ENCODE peak calls at places on chromosomes 4 and X, in nine cellular contexts. One of them, this sample, is unnamed.

GRCh38 chr4:186651624-186652023 is 72.0 kb downstream of the FAT1 start:
- DNase-seq in esophagus squamous epithelium: no peak
- DNase-seq in esophagus muscularis mucosa: no peak
- DNase-seq in AG09309: no peak
- DNase-seq in retinal pigment epithelial cell: peak; percentile 94
- DNase-seq in cardiac fibroblast: peak; percentile 41
- DNase-seq in HFF-Myc: no peak
- DNase-seq in CD8-positive, alpha-beta T cell: no peak
- DNase-seq in adrenal gland: peak; percentile 32
- DNase-seq in this sample: no peak

GRCh38 chr4:180539284-180539683 is 1703.9 kb upstream of the TENM3 start:
- DNase-seq in esophagus muscularis mucosa: no peak
- DNase-seq in cardiac fibroblast: no peak
- DNase-seq in retinal pigment epithelial cell: no peak
- DNase-seq in CD8-positive, alpha-beta T cell: no peak
- DNase-seq in HFF-Myc: no peak
- DNase-seq in adrenal gland: no peak
- DNase-seq in esophagus squamous epithelium: no peak
- DNase-seq in AG09309: no peak
- DNase-seq in this sample: no peak

GRCh38 chr4:133585323-133585722 is 436.2 kb downstream of the PCDH10 start:
- DNase-seq in adrenal gland: no peak
- DNase-seq in esophagus squamous epithelium: no peak
- DNase-seq in HFF-Myc: no peak
- DNase-seq in AG09309: no peak
- DNase-seq in CD8-positive, alpha-beta T cell: no peak
- DNase-seq in cardiac fibroblast: no peak
- DNase-seq in esophagus muscularis mucosa: no peak
- DNase-seq in retinal pigment epithelial cell: no peak
- DNase-seq in this sample: no peak

GRCh38 chrX:2931155-2931554 is 2.0 kb upstream of the ARSD start:
- DNase-seq in HFF-Myc: no peak
- DNase-seq in AG09309: no peak
- DNase-seq in esophagus muscularis mucosa: no peak
- DNase-seq in retinal pigment epithelial cell: no peak
- DNase-seq in cardiac fibroblast: no peak
- DNase-seq in CD8-positive, alpha-beta T cell: no peak
- DNase-seq in adrenal gland: no peak
- DNase-seq in esophagus squamous epithelium: no peak
- DNase-seq in this sample: no peak

GRCh38 chrX:124504106-124504983 is 158.0 kb downstream of the SH2D1A start:
- DNase-seq in cardiac fibroblast: no peak
- DNase-seq in CD8-positive, alpha-beta T cell: no peak
- DNase-seq in esophagus muscularis mucosa: no peak
- DNase-seq in HFF-Myc: no peak
- DNase-seq in esophagus squamous epithelium: no peak
- DNase-seq in retinal pigment epithelial cell: no peak
- DNase-seq in adrenal gland: no peak
- DNase-seq in AG09309: no peak
- DNase-seq in this sample: peak; percentile 29

GRCh38 chrX:154366666-154367055 is 7.8 kb downstream of the FLNA start:
- DNase-seq in cardiac fibroblast: no peak
- DNase-seq in HFF-Myc: no peak
- DNase-seq in esophagus muscularis mucosa: no peak
- DNase-seq in esophagus squamous epithelium: no peak
- DNase-seq in adrenal gland: no peak
- DNase-seq in AG09309: no peak
- DNase-seq in CD8-positive, alpha-beta T cell: no peak
- DNase-seq in retinal pigment epithelial cell: no peak
- DNase-seq in this sample: no peak

GRCh38 chr4:153467154-153467896 is 1.2 kb downstream of the TMEM131L start:
- DNase-seq in adrenal gland: peak; percentile 41
- DNase-seq in HFF-Myc: no peak
- DNase-seq in cardiac fibroblast: no peak
- DNase-seq in esophagus muscularis mucosa: no peak
- DNase-seq in AG09309: no peak
- DNase-seq in CD8-positive, alpha-beta T cell: no peak
- DNase-seq in retinal pigment epithelial cell: no peak
- DNase-seq in esophagus squamous epithelium: peak; percentile 36
- DNase-seq in this sample: no peak

GRCh38 chr4:48483006-48483776 is at the start of gene SLC10A4:
- DNase-seq in retinal pigment epithelial cell: no peak
- DNase-seq in cardiac fibroblast: no peak
- DNase-seq in AG09309: no peak
- DNase-seq in esophagus squamous epithelium: no peak
- DNase-seq in HFF-Myc: no peak
- DNase-seq in esophagus muscularis mucosa: no peak
- DNase-seq in CD8-positive, alpha-beta T cell: no peak
- DNase-seq in adrenal gland: no peak
- DNase-seq in this sample: no peak

GRCh38 chr4:120922390-120923200 is at the start of gene PRDM5:
- DNase-seq in AG09309: no peak
- DNase-seq in retinal pigment epithelial cell: peak; percentile 13
- DNase-seq in CD8-positive, alpha-beta T cell: no peak
- DNase-seq in adrenal gland: peak; percentile 63
- DNase-seq in esophagus muscularis mucosa: no peak
- DNase-seq in HFF-Myc: no peak
- DNase-seq in cardiac fibroblast: peak; percentile 69
- DNase-seq in esophagus squamous epithelium: no peak
- DNase-seq in this sample: no peak

GRCh38 chrX:130025256-130025655 is 42.8 kb downstream of the BCORL1 start:
- DNase-seq in adrenal gland: no peak
- DNase-seq in esophagus muscularis mucosa: no peak
- DNase-seq in retinal pigment epithelial cell: no peak
- DNase-seq in HFF-Myc: no peak
- DNase-seq in CD8-positive, alpha-beta T cell: no peak
- DNase-seq in AG09309: no peak
- DNase-seq in cardiac fibroblast: no peak
- DNase-seq in esophagus squamous epithelium: no peak
- DNase-seq in this sample: no peak

GRCh38 chr4:44725166-44725565 is 1.2 kb downstream of the GNPDA2 start:
- DNase-seq in adrenal gland: no peak
- DNase-seq in HFF-Myc: no peak
- DNase-seq in cardiac fibroblast: peak; percentile 5
- DNase-seq in CD8-positive, alpha-beta T cell: no peak
- DNase-seq in esophagus muscularis mucosa: no peak
- DNase-seq in AG09309: no peak
- DNase-seq in esophagus squamous epithelium: no peak
- DNase-seq in retinal pigment epithelial cell: no peak
- DNase-seq in this sample: no peak

GRCh38 chr4:24369630-24370029 is 214.7 kb downstream of the DHX15 start:
- DNase-seq in HFF-Myc: no peak
- DNase-seq in adrenal gland: no peak
- DNase-seq in esophagus muscularis mucosa: no peak
- DNase-seq in esophagus squamous epithelium: no peak
- DNase-seq in retinal pigment epithelial cell: no peak
- DNase-seq in AG09309: no peak
- DNase-seq in CD8-positive, alpha-beta T cell: no peak
- DNase-seq in cardiac fibroblast: no peak
- DNase-seq in this sample: no peak

DNA sequence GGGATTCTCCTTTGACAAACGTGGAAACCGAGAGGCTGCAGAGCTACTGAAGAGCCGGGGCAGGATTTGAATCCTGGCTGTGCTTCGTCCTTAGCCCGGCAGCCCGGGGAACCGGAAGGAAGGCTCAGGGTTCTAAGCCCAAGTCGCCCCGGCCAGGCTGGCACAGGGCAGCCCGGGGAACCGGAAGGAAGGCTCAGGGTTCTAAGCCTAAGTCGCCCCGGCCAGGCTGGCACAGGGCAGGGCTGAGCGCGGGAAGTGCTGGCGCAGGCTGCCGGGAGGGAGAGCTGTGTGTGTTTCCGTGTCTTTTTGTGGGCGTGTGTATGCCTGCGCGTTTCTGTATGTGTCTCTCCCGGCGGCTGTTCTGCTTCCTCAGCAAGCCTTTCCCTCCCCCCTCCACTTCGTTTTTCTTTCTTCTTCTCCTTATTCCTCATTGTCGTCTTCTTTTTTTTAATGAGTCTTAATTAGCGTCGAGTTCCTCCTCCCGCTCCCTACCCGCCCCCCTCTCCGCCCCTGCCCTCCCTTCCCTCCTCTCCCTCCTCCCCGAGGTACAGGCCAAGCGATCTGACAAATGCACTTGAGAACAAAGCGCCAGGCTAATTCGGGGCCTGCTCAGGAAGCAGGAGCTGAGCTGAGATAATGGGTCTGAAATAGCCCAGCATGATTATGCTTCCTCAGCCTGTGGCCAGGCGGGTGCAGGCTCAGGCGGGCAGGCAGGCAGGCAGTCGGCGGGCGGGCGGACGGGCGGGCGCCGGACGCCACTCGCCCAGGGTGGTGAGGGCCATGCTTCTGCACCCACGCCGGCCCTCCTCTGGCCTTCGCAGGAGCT is 65.9 kb downstream of the EFNB1 start:
- DNase-seq in esophagus squamous epithelium: no peak
- DNase-seq in CD8-positive, alpha-beta T cell: no peak
- DNase-seq in HFF-Myc: no peak
- DNase-seq in adrenal gland: peak; percentile 59
- DNase-seq in esophagus muscularis mucosa: no peak
- DNase-seq in retinal pigment epithelial cell: no peak
- DNase-seq in AG09309: no peak
- DNase-seq in cardiac fibroblast: peak; percentile 70
- DNase-seq in this sample: no peak
- H3K4me3 ChIP-seq in esophagus squamous epithelium: peak overlapping the region; percentile 24
- H3K4me3 ChIP-seq in CD8-positive, alpha-beta T cell: no peak overlapping the region
- H3K4me3 ChIP-seq in HFF-Myc: no peak overlapping the region
- H3K4me3 ChIP-seq in adrenal gland: no peak overlapping the region
- H3K4me3 ChIP-seq in esophagus muscularis mucosa: peak overlapping the region; percentile 31
- H3K4me3 ChIP-seq in retinal pigment epithelial cell: no peak overlapping the region
- H3K4me3 ChIP-seq in AG09309: no peak overlapping the region
- H3K4me3 ChIP-seq in cardiac fibroblast: no peak overlapping the region
- H3K4me3 ChIP-seq in this sample: no peak overlapping the region

GRCh38 chr4:7766086-7766485 is 173.6 kb downstream of the AFAP1 start:
- DNase-seq in AG09309: no peak
- DNase-seq in CD8-positive, alpha-beta T cell: no peak
- DNase-seq in HFF-Myc: no peak
- DNase-seq in retinal pigment epithelial cell: no peak
- DNase-seq in esophagus muscularis mucosa: no peak
- DNase-seq in adrenal gland: no peak
- DNase-seq in cardiac fibroblast: no peak
- DNase-seq in esophagus squamous epithelium: no peak
- DNase-seq in this sample: no peak
- TF ChIP-seq CTCF in AG09309: no peak
- TF ChIP-seq CTCF in CD8-positive, alpha-beta T cell: no peak
- TF ChIP-seq CTCF in HFF-Myc: no peak
- TF ChIP-seq CTCF in retinal pigment epithelial cell: no peak
- TF ChIP-seq CTCF in esophagus muscularis mucosa: no peak
- TF ChIP-seq CTCF in adrenal gland: no peak
- TF ChIP-seq CTCF in cardiac fibroblast: no peak
- TF ChIP-seq CTCF in esophagus squamous epithelium: no peak
- TF ChIP-seq CTCF in this sample: no peak

GRCh38 chr4:27123769-27124124 is 263.1 kb downstream of the STIM2 start:
- DNase-seq in cardiac fibroblast: no peak
- DNase-seq in esophagus muscularis mucosa: no peak
- DNase-seq in CD8-positive, alpha-beta T cell: no peak
- DNase-seq in AG09309: no peak
- DNase-seq in adrenal gland: no peak
- DNase-seq in retinal pigment epithelial cell: no peak
- DNase-seq in HFF-Myc: no peak
- DNase-seq in esophagus squamous epithelium: no peak
- DNase-seq in this sample: no peak

GRCh38 chr4:27128431-27128830 is 267.8 kb downstream of the STIM2 start:
- DNase-seq in cardiac fibroblast: no peak
- DNase-seq in CD8-positive, alpha-beta T cell: no peak
- DNase-seq in esophagus squamous epithelium: no peak
- DNase-seq in adrenal gland: no peak
- DNase-seq in AG09309: no peak
- DNase-seq in esophagus muscularis mucosa: peak; percentile 62
- DNase-seq in retinal pigment epithelial cell: no peak
- DNase-seq in HFF-Myc: no peak
- DNase-seq in this sample: no peak

GRCh38 chr4:27117453-27117852 is 256.8 kb downstream of the STIM2 start:
- DNase-seq in esophagus squamous epithelium: no peak
- DNase-seq in CD8-positive, alpha-beta T cell: no peak
- DNase-seq in esophagus muscularis mucosa: no peak
- DNase-seq in retinal pigment epithelial cell: no peak
- DNase-seq in HFF-Myc: no peak
- DNase-seq in AG09309: no peak
- DNase-seq in adrenal gland: no peak
- DNase-seq in cardiac fibroblast: no peak
- DNase-seq in this sample: no peak

GRCh38 chr4:27121830-27122229 is 261.2 kb downstream of the STIM2 start:
- DNase-seq in esophagus muscularis mucosa: no peak
- DNase-seq in esophagus squamous epithelium: no peak
- DNase-seq in retinal pigment epithelial cell: no peak
- DNase-seq in cardiac fibroblast: no peak
- DNase-seq in HFF-Myc: no peak
- DNase-seq in adrenal gland: no peak
- DNase-seq in AG09309: no peak
- DNase-seq in CD8-positive, alpha-beta T cell: no peak
- DNase-seq in this sample: no peak

DNA sequence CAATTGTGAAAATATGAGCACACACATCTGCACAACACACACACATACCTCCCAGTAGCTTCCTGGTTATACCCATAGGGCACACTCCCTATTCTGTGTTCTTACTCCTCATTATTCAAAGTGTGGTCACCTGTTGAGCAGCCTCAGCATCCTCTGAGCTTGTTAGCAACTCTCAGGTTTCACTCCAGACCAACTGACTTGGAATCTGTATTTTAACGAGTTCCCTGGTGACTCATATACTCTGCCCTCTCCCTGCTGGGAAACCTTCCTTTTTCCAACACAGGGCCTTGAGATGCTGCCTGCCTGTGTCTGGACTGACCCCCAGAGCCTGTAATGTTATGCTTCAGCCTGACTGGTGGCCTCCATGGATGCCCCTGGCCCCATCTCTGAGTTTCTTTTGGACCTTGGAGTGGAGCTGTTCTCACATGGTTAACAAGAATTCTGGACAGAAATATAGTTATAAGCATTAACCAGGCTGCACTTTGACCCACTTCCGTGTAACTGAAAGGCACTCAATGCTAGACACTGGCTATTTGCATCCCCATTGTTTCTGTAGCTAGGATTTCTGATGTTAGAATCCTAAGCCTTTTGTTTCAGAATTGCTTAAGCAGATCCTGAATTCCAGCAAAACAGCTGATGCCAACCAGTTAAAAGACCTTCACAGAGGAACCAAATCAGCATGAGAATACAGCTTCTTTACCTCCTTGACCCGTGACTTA is 262.6 kb downstream of the STIM2 start:
- DNase-seq in esophagus muscularis mucosa: no peak
- DNase-seq in retinal pigment epithelial cell: peak; percentile 22
- DNase-seq in CD8-positive, alpha-beta T cell: no peak
- DNase-seq in adrenal gland: no peak
- DNase-seq in HFF-Myc: no peak
- DNase-seq in esophagus squamous epithelium: no peak
- DNase-seq in cardiac fibroblast: no peak
- DNase-seq in AG09309: no peak
- DNase-seq in this sample: no peak
- H3K4me3 ChIP-seq in esophagus muscularis mucosa: no peak overlapping the region
- H3K4me3 ChIP-seq in retinal pigment epithelial cell: no peak overlapping the region
- H3K4me3 ChIP-seq in CD8-positive, alpha-beta T cell: no peak overlapping the region
- H3K4me3 ChIP-seq in adrenal gland: no peak overlapping the region
- H3K4me3 ChIP-seq in HFF-Myc: no peak overlapping the region
- H3K4me3 ChIP-seq in esophagus squamous epithelium: no peak overlapping the region
- H3K4me3 ChIP-seq in cardiac fibroblast: no peak overlapping the region
- H3K4me3 ChIP-seq in AG09309: no peak overlapping the region
- H3K4me3 ChIP-seq in this sample: no peak overlapping the region

DNA sequence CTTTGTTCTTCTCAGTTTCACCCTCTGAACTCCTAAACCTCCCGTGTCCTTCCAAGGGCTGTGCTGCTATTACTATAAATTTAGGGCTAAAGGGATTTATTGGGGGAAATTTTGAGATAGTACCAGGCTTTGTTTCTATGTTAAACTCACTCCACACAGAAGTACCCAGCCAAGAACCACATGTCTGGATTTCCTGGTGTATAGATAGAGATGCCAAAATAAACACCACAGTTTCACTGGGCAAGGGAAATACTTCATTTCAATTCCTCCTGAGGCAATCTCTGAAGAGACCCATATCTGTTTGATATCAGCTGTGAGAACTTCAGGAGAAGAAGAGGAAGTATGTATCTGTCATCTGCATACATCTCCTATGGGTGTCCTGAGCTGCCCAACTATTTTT is 21.7 kb upstream of the CLNK start:
- DNase-seq in esophagus squamous epithelium: no peak
- DNase-seq in AG09309: no peak
- DNase-seq in HFF-Myc: no peak
- DNase-seq in retinal pigment epithelial cell: no peak
- DNase-seq in adrenal gland: no peak
- DNase-seq in CD8-positive, alpha-beta T cell: no peak
- DNase-seq in esophagus muscularis mucosa: no peak
- DNase-seq in cardiac fibroblast: no peak
- DNase-seq in this sample: no peak
- TF ChIP-seq CTCF in esophagus squamous epithelium: no peak
- TF ChIP-seq CTCF in AG09309: no peak
- TF ChIP-seq CTCF in HFF-Myc: no peak
- TF ChIP-seq CTCF in retinal pigment epithelial cell: no peak
- TF ChIP-seq CTCF in adrenal gland: no peak
- TF ChIP-seq CTCF in CD8-positive, alpha-beta T cell: no peak
- TF ChIP-seq CTCF in esophagus muscularis mucosa: no peak
- TF ChIP-seq CTCF in cardiac fibroblast: no peak
- TF ChIP-seq CTCF in this sample: no peak